ENCODE peak calls at places on chromosomes 4 and X, in nine cellular contexts. I, N, R, Z, Y, T, H, D and G are unnamed samples.

GRCh38 chr4:898869-899555 is 33.1 kb downstream of the GAK start:
- DNase-seq in I (no peak), N (no peak), R (no peak), Z (no peak), Y (no peak), T (no peak), H (no peak), D (no peak), G (no peak)

GRCh38 chrX:22338740-22339139 is 66.0 kb downstream of the CBLL2 start:
- DNase-seq in I (no peak), N (no peak), R (no peak), Z (no peak), Y (no peak), T (no peak), H (no peak), D (peak; percentile 56), G (peak; percentile 37)

GRCh38 chr4:173008436-173008835 is 160.2 kb upstream of the GALNT7 start:
- DNase-seq in I (no peak), N (no peak), R (no peak), Z (no peak), Y (no peak), T (no peak), H (no peak), D (no peak), G (no peak)

GRCh38 chr4:82865592-82865991 is 25.4 kb downstream of the SEC31A start:
- DNase-seq in I (no peak), N (no peak), R (no peak), Z (no peak), Y (no peak), T (no peak), H (no peak), D (peak; percentile 85), G (peak; percentile 61)

GRCh38 chrX:47080915-47081236 is 2.6 kb downstream of the RGN start:
- DNase-seq in I (no peak), N (no peak), R (no peak), Z (no peak), Y (no peak), T (no peak), H (no peak), D (no peak), G (no peak)

GRCh38 chr4:26736621-26737020 is 124.0 kb upstream of the STIM2 start:
- DNase-seq in I (no peak), N (no peak), R (no peak), Z (no peak), Y (no peak), T (no peak), H (no peak), D (peak; percentile 34), G (no peak)

GRCh38 chr4:112225157-112225556 is 6.4 kb upstream of the AP1AR start:
- DNase-seq in I (no peak), N (no peak), R (no peak), Z (no peak), Y (no peak), T (no peak), H (no peak), D (no peak), G (no peak)

GRCh38 chr4:180434131-180434895 is 1808.9 kb upstream of the TENM3 start:
- DNase-seq in I (no peak), N (no peak), R (no peak), Z (no peak), Y (no peak), T (no peak), H (no peak), D (no peak), G (no peak)

GRCh38 chr4:78846258-78846657 is 70.1 kb downstream of the BMP2K start:
- DNase-seq in I (no peak), N (no peak), R (no peak), Z (no peak), Y (no peak), T (no peak), H (no peak), D (no peak), G (no peak)

GRCh38 chr4:47031011-47031678 is at the start of gene GABRB1:
- DNase-seq in I (peak; percentile 78), N (peak; percentile 31), R (peak; percentile 57), Z (no peak), Y (no peak), T (peak; percentile 45), H (peak; percentile 71), D (peak; percentile 36), G (peak; percentile 30)

GRCh38 chrX:15087747-15088146 is 182.1 kb downstream of the ASB9 start:
- DNase-seq in I (no peak), N (no peak), R (no peak), Z (no peak), Y (no peak), T (no peak), H (no peak), D (no peak), G (no peak)

GRCh38 chr4:158768577-158769174 is at the start of gene FNIP2:
- DNase-seq in I (peak; percentile 90), N (peak; percentile 83), R (peak; percentile 91), Z (peak; percentile 21), Y (peak; percentile 65), T (peak; percentile 72), H (peak; percentile 88), D (peak; percentile 61), G (no peak)

GRCh38 chr4:15244354-15244753 is 183.5 kb upstream of the C1QTNF7 start:
- DNase-seq in I (no peak), N (no peak), R (no peak), Z (no peak), Y (no peak), T (no peak), H (no peak), D (peak; percentile 68), G (no peak)

GRCh38 chr4:4564522-4564921 is 22.7 kb upstream of the STX18 start:
- DNase-seq in I (no peak), N (no peak), R (no peak), Z (no peak), Y (no peak), T (no peak), H (no peak), D (no peak), G (no peak)

GRCh38 chr4:4574052-4574451 is 32.2 kb upstream of the STX18 start:
- DNase-seq in I (no peak), N (no peak), R (no peak), Z (no peak), Y (no peak), T (no peak), H (no peak), D (no peak), G (no peak)

GRCh38 chr4:4574792-4575191 is 32.9 kb upstream of the STX18 start:
- DNase-seq in I (no peak), N (peak; percentile 41), R (peak; percentile 50), Z (peak; percentile 10), Y (no peak), T (peak; percentile 74), H (no peak), D (peak; percentile 86), G (no peak)

GRCh38 chr4:4572821-4573220 is 31.0 kb upstream of the STX18 start:
- DNase-seq in I (no peak), N (no peak), R (no peak), Z (no peak), Y (no peak), T (no peak), H (no peak), D (no peak), G (no peak)

DNA sequence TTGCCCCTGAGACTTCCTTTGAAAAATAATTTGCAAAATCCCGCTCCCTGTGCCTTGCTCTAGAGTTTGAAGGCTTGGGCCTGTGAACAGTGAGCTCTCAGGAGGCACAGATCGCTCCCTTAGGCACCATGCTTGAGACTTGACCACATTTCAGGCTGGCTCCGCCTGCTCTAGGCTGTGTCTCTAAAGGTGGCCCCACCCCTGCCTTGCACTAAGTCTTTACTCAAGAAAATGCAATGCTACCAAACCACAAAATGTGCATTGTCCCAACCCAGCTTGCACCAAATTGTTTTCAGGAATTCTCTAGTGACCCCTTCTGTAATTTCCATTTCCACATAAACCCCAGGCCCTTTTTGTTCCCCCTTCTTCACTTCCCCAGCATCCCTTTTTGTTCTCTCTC is 27.2 kb upstream of the STX18 start:
- DNase-seq in I (no peak), N (no peak), R (no peak), Z (no peak), Y (no peak), T (no peak), H (no peak), D (no peak), G (no peak)
- TF ChIP-seq CTCF in I (no peak), N (no peak), R (no peak), Z (no peak), Y (no peak), T (no peak), H (no peak), D (no peak), G (no peak)

DNA sequence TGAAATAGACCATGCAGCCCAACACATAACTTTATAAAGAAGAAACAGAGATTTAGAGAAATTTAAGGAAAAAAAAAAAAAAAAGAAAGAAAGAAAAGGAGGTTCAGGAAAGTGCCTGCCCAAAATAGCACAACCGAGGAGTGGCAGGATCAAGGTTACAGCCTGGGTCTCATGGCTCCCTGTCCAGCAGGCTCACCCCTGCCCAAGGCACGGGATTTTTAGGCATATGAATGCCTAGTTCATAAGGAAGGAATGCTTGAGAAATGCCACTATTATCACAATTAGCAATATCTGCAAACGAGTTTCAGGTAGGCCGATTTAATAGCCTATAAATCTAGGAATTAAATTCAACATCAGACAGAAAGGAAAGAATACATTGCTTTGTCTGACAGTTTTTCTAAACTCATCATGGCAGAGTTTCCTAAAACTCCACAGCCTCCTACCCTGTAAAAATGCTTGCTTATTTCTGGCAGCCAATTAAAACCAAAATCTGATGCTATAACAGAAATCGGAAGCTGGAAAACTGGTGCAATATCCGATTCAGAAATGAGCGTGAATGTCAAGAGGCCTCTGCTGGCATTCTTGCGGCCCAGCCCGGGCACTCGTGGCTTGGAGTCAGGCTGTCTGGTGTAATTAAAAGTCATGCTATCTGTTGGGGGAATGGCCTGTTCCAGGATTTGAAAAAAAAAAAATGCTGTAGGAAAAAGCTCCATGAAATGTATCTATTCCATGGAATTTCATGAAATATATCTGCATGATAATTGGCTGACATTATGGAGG is 63.4 kb downstream of the GEMIN8 start:
- DNase-seq in I (no peak), N (no peak), R (no peak), Z (no peak), Y (no peak), T (no peak), H (no peak), D (no peak), G (no peak)
- H3K27ac ChIP-seq in I (no peak overlapping the region), N (no peak overlapping the region), R (no peak overlapping the region), Z (no peak overlapping the region), Y (no peak overlapping the region), T (no peak overlapping the region), H (no peak overlapping the region), D (no peak overlapping the region), G (no peak overlapping the region)

GRCh38 chr4:184538023-184538599 is 63.8 kb upstream of the IRF2 start:
- DNase-seq in I (peak; percentile 83), N (peak; percentile 84), R (peak; percentile 92), Z (peak; percentile 66), Y (peak; percentile 66), T (peak; percentile 87), H (peak; percentile 91), D (peak; percentile 76), G (peak; percentile 73)
- H3K4me3 ChIP-seq in I (peak overlapping the region; percentile 80), N (peak overlapping the region; percentile 61), R (peak overlapping the region; percentile 53), Z (peak overlapping the region; percentile 51), Y (peak overlapping the region; percentile 71), T (peak overlapping the region; percentile 36), H (peak overlapping the region; percentile 85), D (peak overlapping the region; percentile 82), G (peak overlapping the region; percentile 65)

DNA sequence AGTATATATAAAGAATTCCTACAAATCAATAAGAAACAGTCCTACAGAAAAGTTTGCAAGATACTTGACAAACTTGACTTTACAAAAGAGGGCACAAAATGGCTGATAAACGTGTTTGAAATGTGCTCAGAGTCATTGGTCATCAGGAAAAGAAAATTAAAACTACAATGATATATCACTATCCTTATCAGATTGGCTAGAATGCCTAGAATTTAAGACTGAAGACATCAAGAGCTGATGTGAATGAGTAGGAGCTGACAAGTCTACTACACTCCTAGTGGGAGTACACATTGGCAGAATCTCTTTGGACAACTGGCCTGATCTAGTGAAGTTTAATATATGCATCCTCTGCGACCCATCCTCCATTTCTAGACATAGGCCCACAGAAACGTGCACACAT is 10.3 kb upstream of the DCTD start:
- DNase-seq in I (no peak), N (no peak), R (no peak), Z (no peak), Y (no peak), T (no peak), H (no peak), D (no peak), G (no peak)
- TF ChIP-seq CTCF in I (no peak), N (no peak), R (no peak), Z (no peak), Y (no peak), T (no peak), H (no peak), D (no peak), G (no peak)